ENCODE peak calls at places on chromosomes 11 and 22, in five cellular contexts. E is stimulated activated CD8-positive, alpha-beta memory T cell treated with anti-CD3 and anti-CD28 coated beads, Interleukin-12 subunit alpha, Interleukin-12 subunit beta, amount 100 ng/mL, for 4 hours; A is activated T-cell treated with anti-CD3 and anti-CD28 coated beads for 24 hours; C is GM23248; I is NCI-H1092 treated with DMSO at 0.1 percent for 48 hours. Z is an unnamed sample.

GRCh38 chr11:24386551-24387404 is 110.1 kb upstream of the LUZP2 start:
- DNase-seq in E (no peak), A (no peak), C (peak; percentile 65), I (peak; percentile 9), Z (no peak)

GRCh38 chr11:27025957-27026356 is 14.7 kb upstream of the BBOX1 start:
- DNase-seq in E (no peak), A (no peak), C (no peak), I (no peak), Z (no peak)

GRCh38 chr11:93648168-93648567 is 13.3 kb upstream of the CEP295 start:
- DNase-seq in E (no peak), A (no peak), C (peak; percentile 21), I (peak; percentile 14), Z (peak; percentile 19)

GRCh38 chr22:22395230-22395629 is 113.3 kb downstream of the ZNF280B start:
- DNase-seq in E (no peak), A (no peak), C (no peak), I (peak; percentile 51), Z (no peak)

GRCh38 chr11:1192741-1193325 is 30.0 kb upstream of the MUC5B start:
- DNase-seq in E (no peak), A (no peak), C (no peak), I (no peak), Z (no peak)

GRCh38 chr11:110087820-110088534 is 5.2 kb upstream of the ZC3H12C start:
- DNase-seq in E (no peak), A (no peak), C (peak; percentile 72), I (no peak), Z (no peak)

GRCh38 chr22:42635531-42635930 is 4.9 kb downstream of the ATP5MGL start:
- DNase-seq in E (no peak), A (no peak), C (peak; percentile 98), I (no peak), Z (no peak)

GRCh38 chr22:21020802-21021429 is 6.0 kb downstream of the P2RX6 start:
- DNase-seq in E (no peak), A (no peak), C (peak; percentile 31), I (peak; percentile 27), Z (no peak)

GRCh38 chr11:127350476-127350875 is 349.9 kb upstream of the KIRREL3 start:
- DNase-seq in E (no peak), A (no peak), C (no peak), I (no peak), Z (no peak)

GRCh38 chr11:134644489-134645456 is 232.7 kb upstream of the B3GAT1 start:
- DNase-seq in E (no peak), A (no peak), C (no peak), I (no peak), Z (no peak)

GRCh38 chr11:66632952-66633351 is 5.6 kb upstream of the RBM4 start:
- DNase-seq in E (no peak), A (no peak), C (no peak), I (no peak), Z (no peak)

GRCh38 chr22:49048591-49048990 is 779.1 kb downstream of the BRD1 start:
- DNase-seq in E (no peak), A (no peak), C (no peak), I (no peak), Z (no peak)

GRCh38 chr22:21446128-21446826 is 20.9 kb upstream of the TMEM191C start:
- DNase-seq in E (no peak), A (no peak), C (no peak), I (no peak), Z (no peak)

GRCh38 chr11:1839924-1840779 is 1.4 kb downstream of the TNNI2 start:
- DNase-seq in E (no peak), A (no peak), C (no peak), I (no peak), Z (no peak)

GRCh38 chr11:69912911-69913451 is 93.8 kb upstream of the FGF3 start:
- DNase-seq in E (no peak), A (no peak), C (peak; percentile 47), I (no peak), Z (no peak)

GRCh38 chr11:112425121-112425520 is 164.5 kb upstream of the PLET1 start:
- DNase-seq in E (no peak), A (no peak), C (no peak), I (no peak), Z (no peak)

GRCh38 chr11:7965386-7965785 is at the start of gene NLRP10:
- DNase-seq in E (no peak), A (no peak), C (peak; percentile 94), I (no peak), Z (no peak)

GRCh38 chr11:14567064-14567651 is 47.0 kb upstream of the PSMA1 start:
- DNase-seq in E (no peak), A (no peak), C (no peak), I (no peak), Z (no peak)

GRCh38 chr22:22425366-22425765 is 83.2 kb downstream of the ZNF280B start:
- DNase-seq in E (no peak), A (no peak), C (no peak), I (no peak), Z (no peak)

GRCh38 chr11:2891291-2891690 is 5.7 kb upstream of the CDKN1C start:
- DNase-seq in E (no peak), A (no peak), C (no peak), I (peak; percentile 16), Z (peak; percentile 16)

GRCh38 chr11:105361651-105362050 is 222.1 kb upstream of the CARD18 start:
- DNase-seq in E (no peak), A (no peak), C (no peak), I (no peak), Z (no peak)

GRCh38 chr11:79423736-79424135 is 17.1 kb downstream of the TENM4 start:
- DNase-seq in E (no peak), A (no peak), C (no peak), I (no peak), Z (no peak)

Z was measured in NCI-H2227 treated with DMSO at 0.1 percent for 48 hours.